ENCODE peak calls at places on chromosomes 2 and 18, in six cellular contexts. Z is transverse colon, B is PC-9, F is HCT116, I is neuronal stem cell, N is sigmoid colon. D is an unnamed sample.

GRCh38 chr18:61964616-61965015 is 71.8 kb upstream of the RNF152 start:
- DNase-seq in Z (no peak), B (no peak), F (no peak), I (no peak), N (no peak), D (no peak)

GRCh38 chr2:224410946-224411561 is 9.1 kb upstream of the FAM124B start:
- DNase-seq in F (no peak), B (no peak), N (no peak), Z (no peak), I (no peak), D (no peak)

GRCh38 chr2:147632193-147632592 is 212.6 kb upstream of the ACVR2A start:
- DNase-seq in B (no peak), F (no peak), Z (no peak), N (no peak), I (no peak), D (no peak)

GRCh38 chr2:195533771-195534642 is 123.0 kb upstream of the SLC39A10 start:
- DNase-seq in N (no peak), I (no peak), Z (peak; percentile 19), B (peak; percentile 47), F (peak; percentile 61), D (peak; percentile 60)

GRCh38 chr2:38448692-38449405 is 71.8 kb upstream of the ATL2 start:
- DNase-seq in B (no peak), I (no peak), Z (no peak), F (no peak), N (no peak), D (no peak)

GRCh38 chr18:49548266-49548665 is 13.6 kb upstream of the LIPG start:
- DNase-seq in I (no peak), F (peak; percentile 22), B (peak; percentile 87), Z (no peak), N (no peak), D (no peak)

GRCh38 chr18:35022430-35023001 is 18.7 kb upstream of the MAPRE2 start:
- DNase-seq in Z (no peak), N (no peak), I (no peak), B (no peak), F (no peak), D (no peak)

GRCh38 chr2:72824224-72824842 is 1.5 kb downstream of the EXOC6B start:
- DNase-seq in Z (no peak), N (no peak), F (peak; percentile 47), I (no peak), B (peak; percentile 54), D (no peak)

GRCh38 chr2:17754773-17755425 is 961 bp downstream of the GEN1 start:
- DNase-seq in B (no peak), F (no peak), N (no peak), I (no peak), Z (no peak), D (no peak)

GRCh38 chr2:113889471-113890252 is at the start of gene ACTR3:
- DNase-seq in B (peak; percentile 94), N (peak; percentile 98), Z (peak; percentile 99), I (peak; percentile 99), F (peak; percentile 95), D (peak; percentile 98)

GRCh38 chr2:228819701-228820100 is 451.4 kb downstream of the PID1 start:
- DNase-seq in Z (no peak), F (no peak), B (no peak), I (no peak), N (no peak), D (no peak)

GRCh38 chr2:217707116-217707742 is 295.6 kb downstream of the TNS1 start:
- DNase-seq in Z (no peak), B (peak; percentile 82), N (no peak), F (no peak), I (no peak), D (no peak)

GRCh38 chr2:230443540-230443939 is 27.5 kb downstream of the SP100 start:
- DNase-seq in I (no peak), Z (no peak), N (no peak), B (no peak), F (no peak), D (no peak)

GRCh38 chr2:127648321-127648720 is 2.4 kb downstream of the GPR17 start:
- DNase-seq in N (peak; percentile 62), Z (no peak), B (no peak), I (no peak), F (no peak), D (no peak)

GRCh38 chr2:141959941-141960340 is 170.9 kb downstream of the LRP1B start:
- DNase-seq in B (no peak), I (no peak), N (no peak), Z (no peak), F (no peak), D (no peak)

GRCh38 chr18:12911025-12911927 is 27.2 kb upstream of the PTPN2 start:
- DNase-seq in I (no peak), Z (peak; percentile 35), F (no peak), B (no peak), N (no peak), D (no peak)

GRCh38 chr2:142130111-142131015 is 453 bp downstream of the LRP1B start:
- DNase-seq in I (peak; percentile 60), Z (peak; percentile 55), B (peak; percentile 51), N (peak; percentile 80), F (peak; percentile 8), D (peak; percentile 56)

GRCh38 chr2:189638305-189639002 is 22.8 kb upstream of the ASNSD1 start:
- DNase-seq in Z (no peak), N (no peak), I (no peak), F (no peak), B (no peak), D (no peak)

GRCh38 chr2:189641047-189641446 is 20.2 kb upstream of the ASNSD1 start:
- DNase-seq in I (no peak), F (no peak), N (no peak), B (no peak), Z (no peak), D (no peak)

GRCh38 chr2:189646521-189646920 is 14.7 kb upstream of the ASNSD1 start:
- DNase-seq in Z (no peak), B (no peak), N (no peak), F (no peak), I (no peak), D (no peak)

GRCh38 chr2:189639003-189639609 is 22.2 kb upstream of the ASNSD1 start:
- DNase-seq in N (no peak), F (no peak), I (no peak), Z (peak; percentile 42), B (no peak), D (no peak)

GRCh38 chr2:189641565-189641964 is 19.7 kb upstream of the ASNSD1 start:
- DNase-seq in N (no peak), I (no peak), F (no peak), B (no peak), Z (no peak), D (no peak)
- H3K36me3 ChIP-seq in N (no peaks in the 10 kb centered on the region), I (no peaks in the 10 kb centered on the region), F (no peaks in the 10 kb centered on the region), B (no peaks in the 10 kb centered on the region), Z (no peaks in the 10 kb centered on the region), D (no peaks in the 10 kb centered on the region)

DNA sequence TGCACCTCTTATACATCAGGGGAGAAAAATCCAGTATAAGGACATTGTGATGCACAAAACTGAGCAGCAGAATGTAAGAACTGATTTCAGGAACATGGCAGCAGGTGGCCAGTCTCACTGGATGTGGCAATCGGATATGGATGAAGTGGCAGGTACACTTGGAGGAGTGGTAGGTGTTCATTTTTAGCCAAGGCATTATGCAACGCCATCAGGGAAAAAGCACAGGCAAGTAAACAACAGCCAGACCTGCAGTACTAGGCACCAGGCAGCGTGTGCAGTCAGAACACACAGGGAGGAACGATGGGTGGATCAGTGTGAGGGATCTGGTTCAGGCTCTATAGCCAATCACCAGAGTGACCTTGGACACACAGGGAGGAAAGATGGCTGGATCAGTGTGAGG is 77.4 kb upstream of the GCFC2 start:
- DNase-seq in I (no peak), F (no peak), Z (no peak), B (no peak), N (no peak), D (peak; percentile 55)
- H3K27ac ChIP-seq in I (no peak overlapping the region), F (no peak overlapping the region), Z (no peak overlapping the region), B (no peak overlapping the region), N (no peak overlapping the region), D (no peak overlapping the region)

DNA sequence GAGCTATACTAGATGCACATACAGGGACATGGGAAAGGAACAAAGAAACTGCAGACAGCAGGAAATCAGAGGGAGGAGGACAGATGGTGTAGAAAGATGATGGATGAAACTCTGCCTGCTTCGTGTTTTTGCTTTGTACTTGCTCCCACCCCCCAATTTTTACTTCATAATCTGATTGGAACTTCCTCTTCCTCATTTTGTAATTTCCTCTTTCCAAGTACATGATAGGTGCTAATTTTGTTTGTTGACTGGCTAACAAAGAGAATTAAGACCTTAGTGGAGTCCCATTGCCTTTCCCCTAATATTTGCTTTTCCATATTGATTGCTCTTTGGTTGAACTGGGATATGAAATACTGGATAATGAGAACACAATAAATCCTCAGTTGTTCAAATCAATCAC is 76.1 kb upstream of the PELI1 start:
- DNase-seq in I (no peak), B (no peak), F (no peak), N (no peak), Z (no peak), D (no peak)
- H3K4me1 ChIP-seq in I (no peaks in the 10 kb centered on the region), B (no peaks in the 10 kb centered on the region), F (no peaks in the 10 kb centered on the region), N (peaks cover 43% of the 10 kb centered on the region), Z (peaks cover 12% of the 10 kb centered on the region), D (peaks cover 21% of the 10 kb centered on the region)

GRCh38 chr2:54967269-54967668 is 83.0 kb downstream of the RTN4 start:
- DNase-seq in B (no peak), N (no peak), I (peak; percentile 46), F (no peak), Z (no peak), D (no peak)
- H3K36me3 ChIP-seq in B (peaks cover 44% of the 10 kb centered on the region), N (no peaks in the 10 kb centered on the region), I (peaks cover 39% of the 10 kb centered on the region), F (peaks cover 4% of the 10 kb centered on the region), Z (peaks cover 4% of the 10 kb centered on the region), D (peaks cover 12% of the 10 kb centered on the region)

DNA sequence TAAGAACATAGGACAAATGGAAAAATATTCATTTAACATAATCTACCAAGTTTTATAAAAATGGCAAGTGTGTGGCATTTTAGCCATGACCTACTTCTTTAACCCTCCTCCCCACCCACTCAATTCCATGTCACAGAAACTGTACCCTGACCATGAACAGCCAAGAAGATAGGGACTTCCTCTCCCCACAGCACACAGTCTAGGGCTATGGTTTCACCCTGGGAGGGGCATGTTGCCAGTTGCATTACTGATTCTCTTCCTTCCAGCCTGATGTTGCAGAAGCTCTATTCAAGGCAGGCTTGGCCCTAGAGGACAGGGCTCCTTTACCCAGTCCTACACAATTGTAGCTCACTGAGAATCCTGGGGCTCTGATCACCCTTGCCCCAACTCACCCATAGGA is 153.6 kb upstream of the KLF7 start:
- DNase-seq in N (no peak), F (no peak), Z (no peak), I (no peak), B (no peak), D (no peak)
- H3K27ac ChIP-seq in N (no peak overlapping the region), F (no peak overlapping the region), Z (no peak overlapping the region), I (no peak overlapping the region), B (no peak overlapping the region), D (no peak overlapping the region)

D was measured in lung.